ENCODE peak calls at places on chromosomes 16 and 17, in eight cellular contexts. Z, Y, S, B, G, P, E and F are unnamed samples.

GRCh38 chr17:78476973-78477372 is 98.5 kb downstream of the PGS1 start:
- DNase-seq in Z (no peak), Y (no peak), S (no peak), B (no peak), G (no peak), P (no peak), E (peak; percentile 41), F (no peak)

GRCh38 chr16:19555186-19555937 is at the start of gene VPS35L:
- DNase-seq in Z (peak; percentile 97), Y (peak; percentile 97), S (peak; percentile 76), B (peak; percentile 90), G (peak; percentile 98), P (peak; percentile 99), E (peak; percentile 98), F (peak; percentile 98)

GRCh38 chr17:75812096-75813001 is 27.7 kb downstream of the UNK start:
- DNase-seq in Z (no peak), Y (no peak), S (no peak), B (no peak), G (no peak), P (no peak), E (no peak), F (no peak)

GRCh38 chr17:46057366-46057765 is 58.3 kb downstream of the STH start:
- DNase-seq in Z (no peak), Y (no peak), S (no peak), B (no peak), G (no peak), P (no peak), E (peak; percentile 22), F (no peak)

GRCh38 chr17:67377727-67378443 is 804 bp downstream of the PITPNC1 start:
- DNase-seq in Z (peak; percentile 63), Y (peak; percentile 48), S (no peak), B (no peak), G (peak; percentile 54), P (peak; percentile 62), E (peak; percentile 81), F (peak; percentile 60)

GRCh38 chr17:57186231-57187019 is 69.9 kb upstream of the MSI2 start:
- DNase-seq in Z (no peak), Y (no peak), S (no peak), B (no peak), G (no peak), P (no peak), E (no peak), F (no peak)

GRCh38 chr16:31260136-31260931 is 559 bp downstream of the ITGAM start:
- DNase-seq in Z (no peak), Y (no peak), S (no peak), B (no peak), G (no peak), P (no peak), E (no peak), F (no peak)

GRCh38 chr16:68447721-68448359 is 468 bp downstream of the SMPD3 start:
- DNase-seq in Z (no peak), Y (no peak), S (no peak), B (no peak), G (no peak), P (no peak), E (peak; percentile 78), F (no peak)

GRCh38 chr16:1119129-1119528 is 23.1 kb upstream of the C1QTNF8 start:
- DNase-seq in Z (no peak), Y (no peak), S (no peak), B (no peak), G (no peak), P (no peak), E (no peak), F (no peak)

GRCh38 chr17:7392696-7393612 is 1.4 kb downstream of the PLSCR3 start:
- DNase-seq in Z (no peak), Y (no peak), S (no peak), B (no peak), G (peak; percentile 51), P (no peak), E (no peak), F (no peak)

GRCh38 chr16:89737341-89738071 is 16.2 kb downstream of the ZNF276 start:
- DNase-seq in Z (no peak), Y (peak; percentile 34), S (no peak), B (peak; percentile 12), G (no peak), P (no peak), E (no peak), F (no peak)

GRCh38 chr16:49338867-49339266 is 34.7 kb upstream of the C16orf78 start:
- DNase-seq in Z (no peak), Y (no peak), S (no peak), B (no peak), G (no peak), P (no peak), E (no peak), F (no peak)